ENCODE peak calls at places on chromosomes 6 and 20, in eight cellular contexts. W is GM12865, Y is endothelial cell, J is mammary epithelial cell, O is ovary, C is AG09309, B is brain microvascular endothelial cell, P is transverse colon. K is an unnamed sample.

GRCh38 chr6:55450007-55450406 is 122.7 kb downstream of the GFRAL start:
- DNase-seq in Y (no peak), B (no peak), W (no peak), C (no peak), J (no peak), P (no peak), O (no peak), K (no peak)

GRCh38 chr6:26660096-26660425 is 515 bp upstream of the ZNF322 start:
- DNase-seq in B (peak), W (peak), J (no peak), P (no peak), C (no peak), O (no peak), Y (no peak), K (no peak)

GRCh38 chr6:150915868-150916267 is 50.4 kb downstream of the MTHFD1L start:
- DNase-seq in O (no peak), P (no peak), C (no peak), W (no peak), Y (no peak), B (no peak), J (peak), K (no peak)

GRCh38 chr20:32234135-32234808 is 26.6 kb downstream of the POFUT1 start:
- DNase-seq in W (no peak), J (no peak), B (no peak), O (no peak), C (no peak), Y (no peak), P (no peak), K (no peak)

GRCh38 chr20:56925696-56926101 is 296.6 kb downstream of the TFAP2C start:
- DNase-seq in Y (peak), J (no peak), O (no peak), B (no peak), P (no peak), C (no peak), W (no peak), K (no peak)

GRCh38 chr20:62895539-62895938 is 30.8 kb downstream of the DIDO1 start:
- DNase-seq in P (no peak), Y (no peak), O (no peak), B (no peak), C (no peak), J (no peak), W (no peak), K (no peak)

GRCh38 chr6:11202513-11203305 is 29.8 kb downstream of the NEDD9 start:
- DNase-seq in O (no peak), P (no peak), J (no peak), C (no peak), B (no peak), W (no peak), Y (peak), K (no peak)

GRCh38 chr6:137106183-137106582 is 61.4 kb upstream of the IL20RA start:
- DNase-seq in B (no peak), Y (no peak), O (no peak), J (no peak), P (no peak), C (no peak), W (peak), K (no peak)

GRCh38 chr6:170295519-170296422 is 4.9 kb upstream of the DLL1 start:
- DNase-seq in W (peak), J (peak), P (peak), Y (no peak), O (no peak), B (no peak), C (no peak), K (no peak)

GRCh38 chr6:111129003-111129402 is 41.7 kb downstream of the SLC16A10 start:
- DNase-seq in B (no peak), C (no peak), Y (no peak), J (no peak), P (no peak), O (peak), W (no peak), K (no peak)

GRCh38 chr20:21396921-21397340 is 395 bp downstream of the NKX2-4 start:
- DNase-seq in J (no peak), B (no peak), P (no peak), Y (peak), W (no peak), O (peak), C (no peak), K (peak)

GRCh38 chr6:111800821-111801220 is 72.4 kb downstream of the FYN start:
- DNase-seq in J (no peak), B (no peak), O (no peak), W (no peak), C (no peak), Y (no peak), P (no peak), K (no peak)

GRCh38 chr6:2505624-2506023 is 245.1 kb downstream of the MYLK4 start:
- DNase-seq in C (no peak), W (peak), O (no peak), Y (peak), J (no peak), P (no peak), B (no peak), K (peak)

GRCh38 chr6:133645000-133645619 is 243.8 kb upstream of the TCF21 start:
- DNase-seq in O (peak), W (no peak), P (no peak), B (peak), J (no peak), C (no peak), Y (no peak), K (no peak)

GRCh38 chr20:32516985-32517873 is 67.9 kb downstream of the NOL4L start:
- DNase-seq in C (no peak), P (no peak), Y (peak), O (no peak), J (no peak), B (no peak), W (no peak), K (peak)

GRCh38 chr6:109483744-109484075 is 691 bp upstream of the ZBTB24 start:
- DNase-seq in C (no peak), P (no peak), J (no peak), B (no peak), W (no peak), Y (no peak), O (no peak), K (no peak)

GRCh38 chr6:18302561-18303439 is 38.5 kb upstream of the DEK start:
- DNase-seq in O (no peak), J (no peak), Y (no peak), C (no peak), P (no peak), B (no peak), W (peak), K (no peak)

GRCh38 chr6:160455484-160456213 is 107.5 kb downstream of the SLC22A3 start:
- DNase-seq in C (no peak), B (peak), W (peak), Y (peak), O (peak), P (peak), J (peak), K (peak)

GRCh38 chr20:24359306-24359705 is 110.1 kb upstream of the SYNDIG1 start:
- DNase-seq in Y (no peak), C (no peak), W (no peak), O (no peak), J (no peak), P (no peak), B (no peak), K (no peak)

GRCh38 chr20:23122959-23123655 is 37.0 kb upstream of the CD93 start:
- DNase-seq in C (no peak), Y (no peak), P (no peak), J (no peak), W (no peak), B (no peak), O (no peak), K (no peak)

GRCh38 chr6:28207244-28208179 is 17.6 kb upstream of the ZSCAN9 start:
- DNase-seq in Y (peak), B (peak), W (peak), C (no peak), O (no peak), J (peak), P (peak), K (peak)

GRCh38 chr6:107443066-107443903 is 16.1 kb downstream of the PDSS2 start:
- DNase-seq in W (no peak), B (peak), P (no peak), J (no peak), C (no peak), Y (no peak), O (no peak), K (no peak)

GRCh38 chr6:1316482-1317220 is 4.8 kb downstream of the FOXQ1 start:
- DNase-seq in W (no peak), J (no peak), Y (peak), O (no peak), B (no peak), C (no peak), P (no peak), K (peak)

GRCh38 chr6:137304020-137304780 is 85.0 kb upstream of the IFNGR1 start:
- DNase-seq in B (no peak), Y (no peak), O (no peak), W (no peak), P (no peak), C (no peak), J (no peak), K (no peak)

GRCh38 chr20:46307139-46307998 is 929 bp downstream of the CDH22 start:
- DNase-seq in J (peak), W (peak), P (peak), C (no peak), O (peak), B (no peak), Y (peak), K (peak)

GRCh38 chr6:11206576-11206975 is 25.9 kb downstream of the NEDD9 start:
- DNase-seq in W (no peak), Y (no peak), J (peak), C (no peak), O (no peak), P (no peak), B (no peak), K (no peak)

GRCh38 chr6:104789770-104790190 is 69.9 kb downstream of the HACE1 start:
- DNase-seq in W (peak), O (no peak), Y (no peak), B (peak), C (peak), P (no peak), J (peak), K (no peak)
- TF ChIP-seq CTCF in W (peak), O (no peak), Y (peak), B (no peak), C (no peak), P (peak), J (peak), K (peak)

GRCh38 chr6:4008324-4009047 is 70.5 kb downstream of the FAM217A start:
- DNase-seq in P (no peak), B (peak), Y (no peak), C (peak), J (peak), W (peak), O (no peak), K (peak)
- TF ChIP-seq CTCF in P (peak), B (peak), Y (peak), C (peak), J (peak), W (peak), O (peak), K (peak)

DNA sequence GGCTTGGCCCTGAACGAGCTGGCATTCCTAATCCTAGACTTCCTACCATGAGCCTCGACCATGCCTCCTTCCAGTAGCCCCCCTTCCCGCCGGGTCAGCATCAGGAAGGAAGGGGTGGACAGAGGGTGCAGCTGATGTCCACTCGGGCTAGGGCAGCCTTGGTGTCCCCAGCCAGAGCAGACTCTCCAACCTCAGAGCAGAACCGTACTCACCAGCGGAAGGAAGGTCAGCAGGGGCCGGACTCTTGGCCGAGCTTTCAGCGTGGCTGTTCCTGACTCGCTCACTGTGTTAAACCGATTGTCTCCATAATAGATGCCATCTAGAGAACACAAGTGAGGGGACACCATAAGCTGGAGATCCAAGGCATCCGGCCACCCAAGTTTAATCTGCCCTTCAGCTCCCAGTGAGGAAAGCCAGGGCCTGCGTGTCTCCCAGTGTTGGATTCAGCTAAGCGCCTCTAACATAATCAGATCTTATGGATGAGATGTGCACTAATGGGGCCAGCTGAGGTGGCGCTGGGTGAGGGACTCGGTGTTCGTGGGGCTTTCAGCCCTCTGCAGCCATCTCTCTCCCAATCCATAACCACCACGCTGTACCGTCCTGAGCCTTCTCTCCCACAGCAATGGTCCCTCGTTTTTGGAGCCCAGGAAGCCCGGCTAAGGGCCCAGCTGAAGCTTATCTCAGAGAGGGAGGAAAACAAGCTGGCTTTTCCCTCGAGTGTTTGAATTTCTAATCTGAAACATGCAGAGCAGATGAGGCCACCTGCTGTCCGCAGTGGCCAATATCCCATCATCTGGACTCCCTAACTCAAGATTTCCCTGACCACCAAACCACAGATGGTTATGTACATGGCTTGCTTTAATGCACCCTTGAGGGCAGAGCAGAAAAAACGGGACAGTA is 13.7 kb downstream of the C6orf132 start:
- DNase-seq in O (no peak), W (no peak), Y (no peak), B (no peak), P (no peak), C (no peak), J (no peak), K (no peak)
- TF ChIP-seq CTCF in O (no peak), W (no peak), Y (no peak), B (peak), P (no peak), C (no peak), J (no peak), K (no peak)

GRCh38 chr6:168032383-168032760 is 34.9 kb downstream of the KIF25 start:
- DNase-seq in P (no peak), J (peak), O (no peak), W (no peak), C (peak), B (peak), Y (no peak), K (no peak)
- TF ChIP-seq CTCF in P (no peak), J (no peak), O (no peak), W (no peak), C (peak), B (peak), Y (no peak), K (no peak)

DNA sequence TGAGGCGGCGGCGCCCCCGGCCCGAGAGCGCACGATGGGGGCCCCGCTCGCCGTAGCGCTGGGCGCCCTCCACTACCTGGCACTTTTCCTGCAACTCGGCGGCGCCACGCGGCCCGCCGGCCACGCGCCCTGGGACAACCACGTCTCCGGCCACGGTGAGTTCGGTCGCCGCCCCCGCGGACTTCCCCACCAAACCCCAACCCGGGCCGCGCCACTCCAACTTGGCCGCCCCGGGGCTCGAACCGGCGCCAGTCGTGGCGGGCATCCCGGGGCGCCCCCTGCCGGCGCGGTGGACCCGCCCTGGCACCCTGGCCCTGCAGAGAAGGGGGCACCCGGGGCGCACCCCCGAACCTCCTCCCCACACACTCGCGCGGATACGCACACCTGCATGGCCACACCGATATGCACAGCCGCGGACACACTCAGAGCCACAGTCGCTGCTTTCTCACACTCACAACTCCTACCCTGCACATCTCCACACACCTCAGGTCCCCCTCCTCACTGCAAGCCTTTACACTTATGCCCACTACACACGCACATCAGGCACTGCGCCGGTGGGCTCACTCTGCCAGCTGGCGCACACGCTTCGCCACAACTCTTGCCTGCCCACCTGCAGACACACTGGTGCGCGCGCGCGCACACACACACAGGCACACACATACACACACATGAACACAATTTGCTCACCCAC is 535 bp downstream of the VSTM2L start:
- DNase-seq in B (no peak), W (no peak), P (no peak), O (no peak), C (no peak), J (no peak), Y (peak), K (no peak)
- TF ChIP-seq CTCF in B (peak), W (peak), P (no peak), O (no peak), C (peak), J (peak), Y (peak), K (no peak)

GRCh38 chr6:87472525-87473418 is at the start of gene SLC35A1:
- DNase-seq in B (peak), W (peak), C (peak), J (peak), Y (peak), O (peak), P (peak), K (peak)
- TF ChIP-seq CTCF in B (no peak), W (peak), C (no peak), J (no peak), Y (no peak), O (peak), P (peak), K (no peak)

DNA sequence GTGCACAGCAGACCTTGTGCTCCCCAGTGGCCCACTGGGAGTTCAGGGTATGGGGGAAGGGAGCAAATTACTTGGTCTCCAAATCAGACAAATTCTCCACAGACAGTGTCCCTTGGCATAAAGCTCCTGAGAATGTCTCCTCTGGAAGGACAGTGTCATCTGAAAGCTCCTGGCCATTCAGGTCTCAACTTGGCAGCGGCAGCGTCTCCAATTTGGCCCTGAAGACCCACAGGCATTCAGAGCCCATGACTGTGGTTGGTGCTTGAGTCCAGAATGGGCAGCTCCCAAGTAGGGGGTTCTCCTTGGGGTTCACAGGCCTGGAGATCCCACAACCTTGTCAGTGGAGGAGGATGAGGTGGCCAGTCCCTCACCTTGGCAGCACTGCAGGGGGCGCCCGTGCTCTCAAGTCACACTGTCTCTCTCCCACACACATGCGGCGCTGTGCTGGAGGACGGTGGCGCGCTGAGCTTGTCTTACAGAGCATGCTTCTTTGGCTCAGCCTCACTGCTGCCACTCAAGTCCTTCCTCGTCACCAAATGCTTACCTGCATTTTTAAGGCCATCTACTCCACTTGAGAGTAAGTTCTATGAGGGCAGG is 20.7 kb downstream of the DYNLRB1 start:
- DNase-seq in C (no peak), Y (peak), J (no peak), W (peak), P (peak), B (peak), O (no peak), K (peak)
- TF ChIP-seq CTCF in C (peak), Y (peak), J (no peak), W (peak), P (peak), B (peak), O (no peak), K (peak)